ENCODE peak calls at places on chromosomes 5 and 9, in six cellular contexts. M is HEK293T, B is AG08395, P is RKO, G is fibroblast of the aortic adventitia, Y is NCI-H1092 treated with DMSO at 0.1 percent for 48 hours. C is an unnamed sample.

GRCh38 chr5:38725419-38725865 is 120.4 kb upstream of the OSMR start:
- DNase-seq in M (no peak), Y (no peak), P (no peak), B (no peak), G (no peak), C (no peak)

GRCh38 chr9:444528-444927 is 229.9 kb downstream of the DOCK8 start:
- DNase-seq in P (no peak), B (no peak), G (peak), Y (no peak), M (no peak), C (no peak)

GRCh38 chr5:115389074-115389798 is 92.8 kb upstream of the CCDC112 start:
- DNase-seq in P (no peak), Y (no peak), B (peak), G (peak), M (no peak), C (no peak)

GRCh38 chr9:2087500-2088313 is 72.6 kb downstream of the SMARCA2 start:
- DNase-seq in M (peak), B (peak), P (peak), Y (no peak), G (peak), C (no peak)

GRCh38 chr9:138097501-138097991 is 220.0 kb downstream of the CACNA1B start:
- DNase-seq in Y (no peak), M (no peak), B (no peak), P (no peak), G (no peak), C (no peak)

GRCh38 chr9:16012621-16013020 is 459.8 kb downstream of the CCDC171 start:
- DNase-seq in M (no peak), Y (no peak), G (no peak), B (peak), P (peak), C (no peak)

GRCh38 chr5:34499001-34499734 is 157.0 kb upstream of the RAI14 start:
- DNase-seq in P (peak), Y (no peak), B (peak), M (no peak), G (peak), C (no peak)

GRCh38 chr5:65041296-65042158 is 272.8 kb downstream of the CWC27 start:
- DNase-seq in Y (no peak), P (no peak), M (no peak), G (peak), B (peak), C (no peak)

GRCh38 chr5:9894571-9895304 is 264.6 kb upstream of the TAS2R1 start:
- DNase-seq in G (no peak), Y (no peak), M (no peak), B (no peak), P (no peak), C (no peak)

GRCh38 chr9:26888271-26888670 is 4.3 kb downstream of the CAAP1 start:
- DNase-seq in M (no peak), P (no peak), Y (no peak), B (no peak), G (no peak), C (no peak)

GRCh38 chr5:107090471-107090870 is 580.3 kb downstream of the EFNA5 start:
- DNase-seq in Y (no peak), B (no peak), P (no peak), M (no peak), G (no peak), C (no peak)

GRCh38 chr5:140481758-140482157 is 65.7 kb upstream of the EIF4EBP3 start:
- DNase-seq in G (peak), P (no peak), Y (no peak), B (peak), M (no peak), C (no peak)

GRCh38 chr5:94468531-94468930 is 149.9 kb downstream of the KIAA0825 start:
- DNase-seq in G (no peak), P (no peak), Y (no peak), M (no peak), B (no peak), C (no peak)

GRCh38 chr9:82105729-82106128 is 117.2 kb downstream of the SPATA31D1 start:
- DNase-seq in P (no peak), Y (no peak), B (no peak), M (no peak), G (no peak), C (no peak)

GRCh38 chr9:89421595-89421994 is 76.3 kb downstream of the SEMA4D start:
- DNase-seq in Y (no peak), B (no peak), G (no peak), M (no peak), P (no peak), C (no peak)

GRCh38 chr5:72467987-72468386 is 39.2 kb downstream of the ZNF366 start:
- DNase-seq in G (peak), P (no peak), B (peak), Y (no peak), M (no peak), C (no peak)

GRCh38 chr5:67636091-67636490 is 439.5 kb upstream of the CD180 start:
- DNase-seq in G (peak), Y (no peak), M (no peak), P (no peak), B (no peak), C (no peak)

GRCh38 chr5:150161242-150162141 is 5.1 kb upstream of the CDX1 start:
- DNase-seq in G (peak), P (peak), M (peak), Y (peak), B (peak), C (no peak)

GRCh38 chr5:95644351-95645042 is 2.1 kb upstream of the RFESD start:
- DNase-seq in M (peak), P (peak), G (peak), Y (peak), B (peak), C (peak)

GRCh38 chr5:57650360-57651069 is 167.9 kb upstream of the ACTBL2 start:
- DNase-seq in G (peak), M (peak), Y (no peak), P (peak), B (peak), C (peak)

GRCh38 chr5:94983861-94984535 is 300.9 kb downstream of the MCTP1 start:
- DNase-seq in P (peak), B (peak), M (no peak), G (peak), Y (no peak), C (no peak)

GRCh38 chr9:2228132-2228531 is 213.0 kb downstream of the SMARCA2 start:
- DNase-seq in P (peak), B (no peak), Y (peak), M (no peak), G (no peak), C (peak)

GRCh38 chr9:101486693-101487442 is 46.8 kb upstream of the RNF20 start:
- DNase-seq in B (peak), M (peak), G (peak), P (peak), Y (peak), C (peak)

GRCh38 chr9:137172907-137173794 is 1.3 kb upstream of the TMEM210 start:
- DNase-seq in M (no peak), P (no peak), G (no peak), B (no peak), Y (peak), C (no peak)

GRCh38 chr5:124001216-124001615 is 489.2 kb downstream of the CSNK1G3 start:
- DNase-seq in Y (peak), M (no peak), G (no peak), B (no peak), P (no peak), C (no peak)

GRCh38 chr5:101664071-101664791 is 631.9 kb downstream of the SLCO4C1 start:
- DNase-seq in M (no peak), B (no peak), P (no peak), G (no peak), Y (no peak), C (no peak)

GRCh38 chr5:76763136-76763535 is 47.2 kb downstream of the F2R start:
- DNase-seq in P (no peak), G (no peak), Y (no peak), M (no peak), B (no peak), C (no peak)

GRCh38 chr9:133943036-133943780 is 48.9 kb downstream of the VAV2 start:
- DNase-seq in Y (no peak), P (no peak), B (no peak), M (no peak), G (no peak), C (no peak)

GRCh38 chr9:14052346-14052745 is 261.6 kb downstream of the NFIB start:
- DNase-seq in G (no peak), P (no peak), M (no peak), B (no peak), Y (no peak), C (no peak)

GRCh38 chr5:105849701-105850100 is 1821.0 kb downstream of the EFNA5 start:
- DNase-seq in P (no peak), Y (no peak), G (peak), B (no peak), M (no peak), C (no peak)

GRCh38 chr5:1297243-1297642 is 2.4 kb upstream of the TERT start:
- DNase-seq in Y (peak), B (no peak), P (no peak), G (no peak), M (no peak), C (no peak)

GRCh38 chr5:112668016-112668415 is 69.7 kb upstream of the APC start:
- DNase-seq in B (peak), M (no peak), Y (no peak), G (no peak), P (peak), C (no peak)

GRCh38 chr5:146888341-146888978 is 9.9 kb upstream of the PPP2R2B start:
- DNase-seq in B (no peak), M (no peak), P (no peak), G (no peak), Y (no peak), C (no peak)

GRCh38 chr5:17216974-17217325 is 481 bp upstream of the BASP1 start:
- DNase-seq in G (peak), B (peak), M (peak), Y (peak), P (no peak), C (no peak)

GRCh38 chr9:112020680-112021596 is 124.3 kb downstream of the UGCG start:
- DNase-seq in G (peak), B (peak), P (peak), Y (no peak), M (no peak), C (no peak)

GRCh38 chr9:81635526-81636279 is 53.6 kb downstream of the TLE1 start:
- DNase-seq in B (peak), P (no peak), M (no peak), G (peak), Y (no peak), C (no peak)

GRCh38 chr9:117095116-117095515 is 319.7 kb downstream of the ASTN2 start:
- DNase-seq in Y (no peak), M (no peak), G (peak), P (no peak), B (no peak), C (no peak)